ENCODE peak calls at places on chromosomes 1 and 21, in four cellular contexts. N is IMR-90, M is K562, K is endodermal cell. E is an unnamed sample.

GRCh38 chr1:201714542-201715276 is 114.2 kb upstream of the IPO9 start:
- DNase-seq in M (peak), K (peak), N (peak), E (peak)

GRCh38 chr1:228765543-228765942 is 30.3 kb downstream of the RHOU start:
- DNase-seq in N (no peak), K (no peak), M (no peak), E (no peak)

GRCh38 chr1:52695627-52696026 is 2.5 kb downstream of the COA7 start:
- DNase-seq in M (no peak), K (no peak), N (no peak), E (no peak)

GRCh38 chr1:172478485-172478884 is 34.6 kb upstream of the PIGC start:
- DNase-seq in M (no peak), N (no peak), K (no peak), E (peak)

GRCh38 chr1:243701872-243702271 is 148.2 kb downstream of the AKT3 start:
- DNase-seq in M (no peak), N (no peak), K (no peak), E (no peak)

GRCh38 chr1:183632964-183633363 is 2.6 kb downstream of the ARPC5 start:
- DNase-seq in K (no peak), M (peak), N (no peak), E (no peak)

GRCh38 chr21:44259082-44259705 is 2.5 kb downstream of the DNMT3L start:
- DNase-seq in M (no peak), K (peak), N (peak), E (peak)

GRCh38 chr1:225603538-225604354 is 49.2 kb downstream of the ENAH start:
- DNase-seq in K (no peak), N (peak), M (no peak), E (peak)

GRCh38 chr1:100360790-100361232 is 8.5 kb downstream of the CDC14A start:
- DNase-seq in K (peak), N (peak), M (peak), E (peak)

GRCh38 chr1:77543822-77544448 is 138.5 kb downstream of the ZZZ3 start:
- DNase-seq in K (no peak), N (peak), M (no peak), E (no peak)

GRCh38 chr1:113617438-113618141 is 141.7 kb downstream of the PHTF1 start:
- DNase-seq in M (no peak), K (no peak), N (peak), E (peak)

GRCh38 chr1:33930346-33931114 is 66.7 kb downstream of the HMGB4 start:
- DNase-seq in M (no peak), N (no peak), K (no peak), E (no peak)

GRCh38 chr1:235327559-235328270 is at the start of gene ARID4B:
- DNase-seq in N (no peak), M (peak), K (no peak), E (no peak)

GRCh38 chr1:9717193-9718005 is 65.9 kb downstream of the PIK3CD start:
- DNase-seq in K (peak), M (peak), N (no peak), E (no peak)

GRCh38 chr1:156641761-156642264 is at the start of gene BCAN:
- DNase-seq in K (peak), M (no peak), N (peak), E (no peak)

GRCh38 chr1:15966081-15966955 is 9.6 kb downstream of the ZBTB17 start:
- DNase-seq in K (no peak), N (peak), M (no peak), E (peak)

GRCh38 chr1:117894078-117894477 is 35.3 kb downstream of the GDAP2 start:
- DNase-seq in K (no peak), N (peak), M (no peak), E (no peak)

GRCh38 chr1:108703939-108704338 is 8.8 kb upstream of the FNDC7 start:
- DNase-seq in K (no peak), N (peak), M (no peak), E (no peak)
- H3K4me3 ChIP-seq in K (no peak), N (no peak), M (no peak), E (no peak)

GRCh38 chr1:86389315-86389714 is 6.8 kb downstream of the ODF2L start:
- DNase-seq in K (no peak), N (no peak), M (no peak), E (no peak)
- H3K9ac ChIP-seq in K (no peak), N (no peak), M (no peak), E (no peak)

GRCh38 chr1:3452866-3453175 is 1.6 kb upstream of the ARHGEF16 start:
- DNase-seq in N (no peak), M (no peak), K (no peak), E (no peak)
- H3K4me3 ChIP-seq in N (no peak), M (no peak), K (no peak), E (no peak)

DNA sequence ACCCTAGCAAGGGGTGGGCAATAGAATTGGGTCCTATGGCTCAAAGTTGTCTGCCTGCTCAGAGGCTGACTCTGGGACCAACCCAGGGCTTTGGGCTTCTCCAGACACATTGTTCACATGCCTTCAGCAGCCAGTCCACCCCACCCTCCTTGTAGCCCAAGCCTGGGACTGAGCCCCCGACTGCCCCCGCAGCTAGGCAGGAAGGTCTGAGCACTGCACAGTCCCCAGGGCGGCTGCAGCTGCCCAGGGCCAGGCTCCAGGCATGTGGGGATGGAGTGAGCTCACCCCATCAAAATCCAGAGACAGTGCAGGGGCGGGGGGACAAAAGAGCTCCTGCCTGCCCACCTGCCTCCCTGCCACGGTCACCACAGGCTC is 35.6 kb downstream of the HSPG2 start:
- DNase-seq in M (no peak), K (no peak), N (peak), E (peak)
- H3K9ac ChIP-seq in M (no peak), K (peak), N (no peak), E (peak)

GRCh38 chr1:220407101-220407683 is 120.7 kb upstream of the MARK1 start:
- DNase-seq in M (no peak), K (no peak), N (no peak), E (no peak)

GRCh38 chr1:220410681-220411080 is 117.3 kb upstream of the MARK1 start:
- DNase-seq in N (no peak), M (no peak), K (no peak), E (peak)

GRCh38 chr1:220409751-220410370 is 118.1 kb upstream of the MARK1 start:
- DNase-seq in N (no peak), K (no peak), M (no peak), E (no peak)
- H3K4me3 ChIP-seq in N (no peak), K (no peak), M (no peak), E (no peak)

GRCh38 chr1:42932442-42932941 is 26.2 kb downstream of the SLC2A1 start:
- DNase-seq in K (peak), M (no peak), N (no peak), E (no peak)

GRCh38 chr1:42929434-42930177 is 29.1 kb downstream of the SLC2A1 start:
- DNase-seq in M (peak), N (no peak), K (peak), E (no peak)

GRCh38 chr1:42931911-42932422 is 26.7 kb downstream of the SLC2A1 start:
- DNase-seq in N (no peak), M (peak), K (peak), E (no peak)

GRCh38 chr1:42930178-42931107 is 28.2 kb downstream of the SLC2A1 start:
- DNase-seq in K (peak), M (no peak), N (no peak), E (no peak)

DNA sequence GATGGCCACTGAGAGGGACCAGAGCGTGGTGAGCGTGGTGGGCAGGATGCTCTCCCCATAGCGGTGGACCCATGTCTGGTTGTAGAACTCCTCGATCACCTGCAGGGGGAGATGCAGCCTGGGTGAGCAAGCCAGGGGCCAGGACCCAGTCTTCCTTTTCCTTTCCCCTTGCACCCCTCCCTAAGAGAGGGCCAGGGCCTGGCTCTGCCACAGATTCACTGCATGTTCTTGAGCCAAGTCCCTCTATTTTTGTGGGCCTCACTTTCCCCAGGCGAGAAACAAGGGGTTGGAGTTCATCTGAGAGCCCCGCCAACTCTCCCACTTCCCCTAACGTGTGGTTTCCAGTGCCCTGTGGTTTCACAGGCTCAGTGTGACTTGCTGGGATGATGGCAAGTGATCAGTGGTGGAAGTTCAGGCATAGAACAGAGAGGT is 27.5 kb downstream of the SLC2A1 start:
- DNase-seq in N (peak), K (peak), M (peak), E (no peak)
- H3K9ac ChIP-seq in N (peak), K (no peak), M (no peak), E (peak)